ENCODE peak calls at places on chromosomes 6 and 20, in five cellular contexts. One of them, this sample, is unnamed.

GRCh38 chr6:33454009-33454946 is at the start of gene ZBTB9:
- DNase-seq in hypothalamus: peak; percentile 78
- DNase-seq in OCI-LY7: peak; percentile 97
- DNase-seq in IMR-90: peak; percentile 96
- DNase-seq in A172: peak; percentile 91
- DNase-seq in this sample: peak; percentile 86

GRCh38 chr6:162705736-162706135 is 21.8 kb downstream of the PRKN start:
- DNase-seq in hypothalamus: no peak
- DNase-seq in OCI-LY7: no peak
- DNase-seq in IMR-90: no peak
- DNase-seq in A172: no peak
- DNase-seq in this sample: no peak

GRCh38 chr6:40999498-41000070 is 39.4 kb downstream of the UNC5CL start:
- DNase-seq in hypothalamus: no peak
- DNase-seq in OCI-LY7: peak; percentile 55
- DNase-seq in IMR-90: peak; percentile 32
- DNase-seq in A172: peak; percentile 52
- DNase-seq in this sample: peak; percentile 59

GRCh38 chr20:63186528-63187316 is 29.2 kb downstream of the YTHDF1 start:
- DNase-seq in hypothalamus: no peak
- DNase-seq in OCI-LY7: no peak
- DNase-seq in IMR-90: no peak
- DNase-seq in A172: peak; percentile 67
- DNase-seq in this sample: no peak

GRCh38 chr6:131741688-131742393 is 31.0 kb upstream of the CTAGE9 start:
- DNase-seq in hypothalamus: no peak
- DNase-seq in OCI-LY7: no peak
- DNase-seq in IMR-90: no peak
- DNase-seq in A172: no peak
- DNase-seq in this sample: no peak

GRCh38 chr6:79546186-79546585 is 9.0 kb upstream of the LCA5 start:
- DNase-seq in hypothalamus: no peak
- DNase-seq in OCI-LY7: no peak
- DNase-seq in IMR-90: peak; percentile 46
- DNase-seq in A172: peak; percentile 54
- DNase-seq in this sample: no peak

GRCh38 chr6:34718867-34719441 is 22.4 kb upstream of the ILRUN start:
- DNase-seq in hypothalamus: no peak
- DNase-seq in OCI-LY7: no peak
- DNase-seq in IMR-90: no peak
- DNase-seq in A172: no peak
- DNase-seq in this sample: no peak

GRCh38 chr20:38355161-38356012 is 9.1 kb downstream of the LBP start:
- DNase-seq in hypothalamus: no peak
- DNase-seq in OCI-LY7: peak; percentile 23
- DNase-seq in IMR-90: no peak
- DNase-seq in A172: no peak
- DNase-seq in this sample: no peak

GRCh38 chr20:37796733-37797132 is 102.9 kb downstream of the CTNNBL1 start:
- DNase-seq in hypothalamus: no peak
- DNase-seq in OCI-LY7: no peak
- DNase-seq in IMR-90: no peak
- DNase-seq in A172: no peak
- DNase-seq in this sample: no peak

GRCh38 chr20:19114410-19114809 is 98.0 kb upstream of the SLC24A3 start:
- DNase-seq in hypothalamus: no peak
- DNase-seq in OCI-LY7: no peak
- DNase-seq in IMR-90: no peak
- DNase-seq in A172: no peak
- DNase-seq in this sample: no peak

GRCh38 chr6:40894962-40895799 is 143.8 kb downstream of the UNC5CL start:
- DNase-seq in hypothalamus: no peak
- DNase-seq in OCI-LY7: no peak
- DNase-seq in IMR-90: peak; percentile 54
- DNase-seq in A172: peak; percentile 74
- DNase-seq in this sample: peak; percentile 46

GRCh38 chr20:32528905-32529670 is 56.0 kb downstream of the NOL4L start:
- DNase-seq in hypothalamus: no peak
- DNase-seq in OCI-LY7: no peak
- DNase-seq in IMR-90: no peak
- DNase-seq in A172: no peak
- DNase-seq in this sample: no peak

GRCh38 chr6:35678021-35678654 is 10.6 kb downstream of the FKBP5 start:
- DNase-seq in hypothalamus: no peak
- DNase-seq in OCI-LY7: no peak
- DNase-seq in IMR-90: peak; percentile 52
- DNase-seq in A172: no peak
- DNase-seq in this sample: no peak

GRCh38 chr6:34979994-34980393 is 90.9 kb downstream of the ANKS1A start:
- DNase-seq in hypothalamus: no peak
- DNase-seq in OCI-LY7: no peak
- DNase-seq in IMR-90: no peak
- DNase-seq in A172: no peak
- DNase-seq in this sample: no peak

GRCh38 chr20:19786311-19786710 is 28.3 kb downstream of the RIN2 start:
- DNase-seq in hypothalamus: no peak
- DNase-seq in OCI-LY7: no peak
- DNase-seq in IMR-90: peak; percentile 92
- DNase-seq in A172: peak; percentile 52
- DNase-seq in this sample: no peak

GRCh38 chr6:49269190-49269589 is 193.9 kb downstream of the MMUT start:
- DNase-seq in hypothalamus: no peak
- DNase-seq in OCI-LY7: no peak
- DNase-seq in IMR-90: peak; percentile 2
- DNase-seq in A172: peak; percentile 45
- DNase-seq in this sample: no peak

GRCh38 chr6:80132942-80133517 is 26.6 kb downstream of the BCKDHB start:
- DNase-seq in hypothalamus: no peak
- DNase-seq in OCI-LY7: peak; percentile 8
- DNase-seq in IMR-90: peak; percentile 72
- DNase-seq in A172: peak; percentile 51
- DNase-seq in this sample: peak; percentile 48

GRCh38 chr6:2872417-2873358 is 30.4 kb downstream of the SERPINB9 start:
- DNase-seq in hypothalamus: no peak
- DNase-seq in OCI-LY7: no peak
- DNase-seq in IMR-90: no peak
- DNase-seq in A172: no peak
- DNase-seq in this sample: no peak

GRCh38 chr20:62879275-62880146 is 17.9 kb upstream of the TCFL5 start:
- DNase-seq in hypothalamus: no peak
- DNase-seq in OCI-LY7: no peak
- DNase-seq in IMR-90: no peak
- DNase-seq in A172: no peak
- DNase-seq in this sample: peak; percentile 76

GRCh38 chr20:4602297-4602631 is 119.4 kb upstream of the PRND start:
- DNase-seq in hypothalamus: no peak
- DNase-seq in OCI-LY7: no peak
- DNase-seq in IMR-90: peak; percentile 58
- DNase-seq in A172: peak; percentile 55
- DNase-seq in this sample: no peak

GRCh38 chr6:154613137-154613676 is 102.7 kb upstream of the CNKSR3 start:
- DNase-seq in hypothalamus: no peak
- DNase-seq in OCI-LY7: no peak
- DNase-seq in IMR-90: peak; percentile 79
- DNase-seq in A172: peak; percentile 66
- DNase-seq in this sample: no peak

GRCh38 chr6:30510419-30510818 is 21.1 kb downstream of the HLA-E start:
- DNase-seq in hypothalamus: no peak
- DNase-seq in OCI-LY7: no peak
- DNase-seq in IMR-90: no peak
- DNase-seq in A172: no peak
- DNase-seq in this sample: no peak

GRCh38 chr20:18527836-18528235 is 20.1 kb downstream of the SEC23B start:
- DNase-seq in hypothalamus: no peak
- DNase-seq in OCI-LY7: no peak
- DNase-seq in IMR-90: peak; percentile 75
- DNase-seq in A172: no peak
- DNase-seq in this sample: no peak

GRCh38 chr6:51289041-51289440 is 470.4 kb downstream of the TFAP2B start:
- DNase-seq in hypothalamus: no peak
- DNase-seq in OCI-LY7: no peak
- DNase-seq in IMR-90: no peak
- DNase-seq in A172: no peak
- DNase-seq in this sample: no peak

GRCh38 chr6:131694832-131695426 is 6.3 kb downstream of the OR2A4 start:
- DNase-seq in hypothalamus: no peak
- DNase-seq in OCI-LY7: peak; percentile 57
- DNase-seq in IMR-90: peak; percentile 79
- DNase-seq in A172: peak; percentile 48
- DNase-seq in this sample: peak; percentile 38

GRCh38 chr20:10201321-10201870 is 17.2 kb upstream of the SNAP25 start:
- DNase-seq in hypothalamus: no peak
- DNase-seq in OCI-LY7: no peak
- DNase-seq in IMR-90: peak; percentile 39
- DNase-seq in A172: no peak
- DNase-seq in this sample: no peak

GRCh38 chr6:9984607-9985006 is 430.3 kb downstream of the TFAP2A start:
- DNase-seq in hypothalamus: no peak
- DNase-seq in OCI-LY7: no peak
- DNase-seq in IMR-90: no peak
- DNase-seq in A172: no peak
- DNase-seq in this sample: no peak

GRCh38 chr6:26329763-26330511 is 35.1 kb upstream of the BTN3A2 start:
- DNase-seq in hypothalamus: no peak
- DNase-seq in OCI-LY7: peak; percentile 72
- DNase-seq in IMR-90: peak; percentile 68
- DNase-seq in A172: peak; percentile 64
- DNase-seq in this sample: peak; percentile 90

GRCh38 chr6:170003027-170003426 is 251.6 kb downstream of the ERMARD start:
- DNase-seq in hypothalamus: no peak
- DNase-seq in OCI-LY7: no peak
- DNase-seq in IMR-90: no peak
- DNase-seq in A172: no peak
- DNase-seq in this sample: no peak

GRCh38 chr6:46129301-46129633 is 522 bp upstream of the ENPP4 start:
- DNase-seq in hypothalamus: no peak
- DNase-seq in OCI-LY7: peak; percentile 27
- DNase-seq in IMR-90: no peak
- DNase-seq in A172: no peak
- DNase-seq in this sample: no peak

GRCh38 chr6:11431455-11431937 is 106.1 kb upstream of the TMEM170B start:
- DNase-seq in hypothalamus: no peak
- DNase-seq in OCI-LY7: no peak
- DNase-seq in IMR-90: no peak
- DNase-seq in A172: no peak
- DNase-seq in this sample: no peak

GRCh38 chr20:38290829-38291581 is 13.0 kb upstream of the BPI start:
- DNase-seq in hypothalamus: no peak
- DNase-seq in OCI-LY7: no peak
- DNase-seq in IMR-90: peak; percentile 95
- DNase-seq in A172: peak; percentile 91
- DNase-seq in this sample: peak; percentile 74

GRCh38 chr6:87671555-87672029 is 30.4 kb downstream of the AKIRIN2 start:
- DNase-seq in hypothalamus: no peak
- DNase-seq in OCI-LY7: no peak
- DNase-seq in IMR-90: no peak
- DNase-seq in A172: no peak
- DNase-seq in this sample: no peak

This sample was measured in H1.